ENCODE peak calls at places on chromosomes 12 and 14, in nine cellular contexts. W is NT2/D1, U is lung, N is astrocyte, X is neuronal stem cell, L is upper lobe of right lung, C is uterus, K is tibial artery, J is gastrocnemius medialis. H is an unnamed sample. For H3K4me1 and H3K9me3, the result is how much of the 10 kb centered on the place peaks cover.

GRCh38 chr14:75518625-75519024 is 3.6 kb upstream of the BATF start:
- DNase-seq in U (no peak), K (no peak), J (no peak), C (no peak), W (peak), X (no peak), N (no peak), L (no peak), H (no peak)

GRCh38 chr14:58882577-58883018 is 244.8 kb downstream of the DACT1 start:
- DNase-seq in U (no peak), K (no peak), N (peak), W (no peak), L (no peak), J (no peak), C (no peak), X (no peak), H (no peak)

GRCh38 chr12:10194160-10194559 is 15.3 kb downstream of the TMEM52B start:
- DNase-seq in X (no peak), N (no peak), K (no peak), U (no peak), C (no peak), J (no peak), W (no peak), L (no peak), H (no peak)

GRCh38 chr12:48796976-48797375 is 8.1 kb upstream of the ADCY6 start:
- DNase-seq in L (no peak), C (no peak), J (no peak), W (no peak), N (peak), U (no peak), X (no peak), K (no peak), H (no peak)

GRCh38 chr12:19885092-19885813 is 446.0 kb downstream of the AEBP2 start:
- DNase-seq in K (no peak), X (no peak), W (no peak), C (no peak), N (peak), L (no peak), J (no peak), U (no peak), H (no peak)

GRCh38 chr12:85865905-85866304 is 8.2 kb upstream of the NTS start:
- DNase-seq in U (no peak), L (no peak), C (no peak), K (no peak), W (no peak), N (peak), J (no peak), X (no peak), H (no peak)

GRCh38 chr12:131904346-131904745 is 9.9 kb downstream of the ULK1 start:
- DNase-seq in X (no peak), C (no peak), U (no peak), W (no peak), N (no peak), J (no peak), K (no peak), L (no peak), H (no peak)

GRCh38 chr14:90281261-90281660 is 24.9 kb downstream of the PSMC1 start:
- DNase-seq in N (peak), L (no peak), X (no peak), W (no peak), U (no peak), C (no peak), K (no peak), J (no peak), H (no peak)

GRCh38 chr12:64780531-64781373 is 21.5 kb upstream of the GNS start:
- DNase-seq in X (peak), U (peak), K (peak), J (no peak), L (peak), W (no peak), N (no peak), C (peak), H (no peak)

GRCh38 chr14:29668201-29668600 is 259.4 kb downstream of the PRKD1 start:
- DNase-seq in C (no peak), U (no peak), N (peak), L (no peak), X (no peak), J (no peak), K (no peak), W (no peak), H (no peak)

GRCh38 chr12:55929306-55929791 is 1.6 kb upstream of the DGKA start:
- DNase-seq in N (no peak), W (no peak), J (no peak), L (no peak), C (no peak), K (no peak), X (no peak), U (no peak), H (peak)

GRCh38 chr12:94592080-94592479 is 58.3 kb downstream of the TMCC3 start:
- DNase-seq in W (no peak), L (no peak), K (no peak), C (no peak), X (no peak), U (no peak), N (no peak), J (no peak), H (no peak)

GRCh38 chr14:42475289-42475688 is 868.6 kb downstream of the LRFN5 start:
- DNase-seq in C (no peak), K (no peak), W (no peak), J (no peak), U (no peak), L (no peak), N (no peak), X (no peak), H (no peak)

GRCh38 chr12:88111074-88111652 is 30.7 kb downstream of the CEP290 start:
- DNase-seq in J (no peak), C (no peak), U (no peak), W (peak), L (no peak), K (no peak), X (peak), N (peak), H (no peak)

GRCh38 chr14:93973607-93974006 is 2.8 kb downstream of the ASB2 start:
- DNase-seq in W (no peak), C (no peak), K (no peak), N (no peak), L (no peak), U (no peak), X (no peak), J (peak), H (no peak)

GRCh38 chr12:45543887-45544286 is 185.6 kb upstream of the ARID2 start:
- DNase-seq in N (peak), L (no peak), X (peak), J (peak), K (no peak), U (peak), C (peak), W (peak), H (peak)

GRCh38 chr14:104827173-104828055 is 26.5 kb downstream of the ZBTB42 start:
- DNase-seq in C (peak), X (peak), N (peak), J (no peak), U (peak), W (peak), L (peak), K (peak), H (peak)

GRCh38 chr12:3078086-3078820 is 1.1 kb downstream of the TSPAN9 start:
- DNase-seq in N (no peak), U (no peak), L (no peak), X (no peak), C (no peak), K (no peak), W (no peak), J (no peak), H (no peak)

GRCh38 chr14:90850487-90850886 is 34.3 kb upstream of the TTC7B start:
- DNase-seq in J (no peak), N (peak), X (no peak), C (peak), W (peak), L (no peak), K (no peak), U (no peak), H (no peak)

GRCh38 chr12:80936353-80936641 is 1.4 kb downstream of the LIN7A start:
- DNase-seq in W (no peak), K (no peak), J (no peak), U (no peak), N (no peak), X (no peak), C (no peak), L (no peak), H (no peak)

GRCh38 chr12:26919216-26919555 is 18.6 kb downstream of the INTS13 start:
- DNase-seq in X (no peak), W (no peak), J (no peak), L (no peak), U (no peak), N (no peak), C (no peak), K (no peak), H (no peak)

GRCh38 chr14:94132285-94132887 is 3.0 kb upstream of the IFI27L2 start:
- DNase-seq in J (no peak), X (peak), W (no peak), K (no peak), L (no peak), U (peak), C (peak), N (peak), H (peak)

GRCh38 chr12:19792028-19792427 is 352.7 kb downstream of the AEBP2 start:
- DNase-seq in U (no peak), K (no peak), J (no peak), X (no peak), N (no peak), C (no peak), W (no peak), L (no peak), H (no peak)

GRCh38 chr14:93042968-93043940 is 72.5 kb downstream of the ITPK1 start:
- DNase-seq in K (peak), U (peak), C (no peak), L (peak), J (peak), X (no peak), N (peak), W (no peak), H (no peak)

GRCh38 chr12:66190519-66191406 is 1.7 kb downstream of the IRAK3 start:
- DNase-seq in L (no peak), J (no peak), N (no peak), W (no peak), U (no peak), C (no peak), X (no peak), K (no peak), H (no peak)

GRCh38 chr12:42790761-42791151 is 201.2 kb upstream of the PRICKLE1 start:
- DNase-seq in N (peak), L (no peak), K (no peak), U (no peak), W (no peak), J (no peak), X (no peak), C (no peak), H (no peak)

GRCh38 chr12:10739157-10740118 is 16.3 kb upstream of the YBX3 start:
- DNase-seq in J (no peak), U (no peak), W (no peak), N (no peak), L (no peak), C (no peak), K (no peak), X (no peak), H (no peak)

GRCh38 chr12:2998789-2999264 is 39.6 kb downstream of the TEAD4 start:
- DNase-seq in N (peak), U (no peak), J (peak), K (peak), L (no peak), X (no peak), C (peak), W (peak), H (no peak)

GRCh38 chr12:46384451-46385301 is 12.1 kb upstream of the SLC38A2 start:
- DNase-seq in J (no peak), C (no peak), L (no peak), W (no peak), K (no peak), U (no peak), N (no peak), X (no peak), H (no peak)

GRCh38 chr12:112131686-112132085 is 6.3 kb downstream of the TRAFD1 start:
- DNase-seq in N (no peak), K (no peak), C (no peak), J (no peak), U (no peak), X (no peak), W (no peak), L (no peak), H (no peak)

GRCh38 chr12:16358896-16359295 is 11.5 kb downstream of the MGST1 start:
- DNase-seq in X (no peak), W (no peak), L (no peak), U (no peak), K (no peak), J (no peak), C (no peak), N (no peak), H (no peak)

DNA sequence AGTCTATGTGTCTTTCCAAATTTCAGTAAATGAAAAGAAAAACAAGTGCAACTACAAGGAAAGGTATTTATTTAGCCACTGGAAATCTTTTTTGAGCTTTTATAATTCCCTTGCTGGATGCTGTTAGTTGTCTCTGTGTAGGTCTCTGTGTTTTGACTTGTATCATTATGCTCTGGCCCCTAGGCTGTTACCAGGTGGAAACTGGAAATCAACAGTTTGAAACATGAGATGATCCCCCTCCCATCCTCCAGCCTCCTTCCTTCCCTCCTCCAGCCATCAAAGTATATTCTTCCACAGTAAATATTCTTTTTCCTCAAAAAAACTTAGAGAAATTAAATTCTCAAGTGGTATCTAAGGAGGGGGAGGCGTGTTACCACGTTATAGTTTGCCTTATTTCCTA is 948 bp upstream of the DCN start:
- DNase-seq in L (no peak), K (no peak), C (no peak), J (no peak), W (no peak), U (no peak), X (no peak), N (no peak), H (no peak)
- H3K4me3 ChIP-seq in L (no peak), K (no peak), C (peak), J (no peak), W (no peak), U (no peak), X (no peak), N (no peak), H (no peak)

GRCh38 chr14:103626150-103626850 is 2.7 kb upstream of the KLC1 start:
- DNase-seq in K (no peak), W (no peak), N (no peak), L (no peak), X (no peak), U (no peak), J (no peak), C (no peak), H (no peak)
- H3K4me1 ChIP-seq in K (under half), W (under half), N (under half), L (half or more), X (under half), U (under half), J (under half), C (under half), H (under half)

GRCh38 chr14:60658116-60658515 is 8.8 kb upstream of the SIX1 start:
- DNase-seq in X (no peak), W (no peak), L (no peak), C (no peak), J (no peak), U (no peak), K (no peak), N (no peak), H (no peak)

GRCh38 chr14:60657609-60657983 is 8.3 kb upstream of the SIX1 start:
- DNase-seq in W (no peak), K (no peak), X (peak), U (no peak), J (no peak), C (no peak), L (no peak), N (no peak), H (no peak)

GRCh38 chr14:60655898-60656754 is 6.8 kb upstream of the SIX1 start:
- DNase-seq in U (no peak), C (no peak), J (no peak), X (peak), K (no peak), L (no peak), W (no peak), N (no peak), H (no peak)

GRCh38 chr14:60655114-60655897 is 6.0 kb upstream of the SIX1 start:
- DNase-seq in C (no peak), L (no peak), N (no peak), K (no peak), W (no peak), U (no peak), X (peak), J (no peak), H (no peak)

GRCh38 chr14:60656755-60657608 is 7.7 kb upstream of the SIX1 start:
- DNase-seq in K (peak), C (no peak), X (peak), U (no peak), N (peak), L (peak), J (peak), W (no peak), H (no peak)
- H3K9me3 ChIP-seq in K (under half), C (under half), X (under half), U (under half), N (under half), L (under half), J (under half), W (under half), H (under half)

GRCh38 chr12:113929312-113929989 is 36.7 kb downstream of the RBM19 start:
- DNase-seq in C (no peak), L (no peak), W (no peak), J (no peak), K (no peak), X (no peak), N (no peak), U (no peak), H (no peak)
- H3K4me3 ChIP-seq in C (no peak), L (no peak), W (no peak), J (no peak), K (no peak), X (no peak), N (no peak), U (no peak), H (no peak)

DNA sequence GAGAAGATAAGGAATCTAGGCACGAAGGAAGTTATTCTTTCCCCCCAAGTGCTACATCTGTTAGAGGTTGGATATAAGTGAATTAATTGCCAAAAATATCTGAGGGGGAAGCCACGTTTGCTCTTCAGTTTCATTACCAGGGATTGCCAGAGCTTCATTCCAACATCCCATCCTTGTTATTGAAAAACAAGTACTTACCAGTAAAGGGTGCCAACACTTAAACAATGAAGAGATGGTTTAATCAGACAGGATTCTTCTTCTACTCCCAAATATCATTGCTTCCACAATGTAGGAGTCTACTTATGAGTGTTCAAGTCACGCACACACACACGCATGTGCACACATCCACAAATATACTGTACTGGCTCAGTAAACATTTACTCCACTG is 312.4 kb downstream of the RPAP3 start:
- DNase-seq in W (no peak), C (no peak), N (no peak), K (no peak), L (no peak), J (no peak), X (no peak), U (no peak), H (no peak)
- H3K4me1 ChIP-seq in W (under half), C (under half), N (under half), K (under half), L (under half), J (under half), X (under half), U (under half), H (half or more)

GRCh38 chr12:110568752-110569151 is 14.4 kb downstream of the PPTC7 start:
- DNase-seq in N (no peak), W (no peak), K (no peak), U (no peak), C (no peak), J (no peak), X (no peak), L (no peak), H (no peak)
- H3K9me3 ChIP-seq in N (under half), W (under half), K (under half), U (under half), C (under half), J (under half), X (under half), L (under half), H (under half)

GRCh38 chr12:105724651-105725050 is 394.2 kb downstream of the C12orf75 start:
- DNase-seq in L (no peak), W (no peak), X (no peak), K (no peak), C (no peak), N (peak), U (no peak), J (no peak), H (no peak)

GRCh38 chr12:105723534-105723933 is 393.0 kb downstream of the C12orf75 start:
- DNase-seq in K (no peak), U (no peak), X (no peak), J (no peak), N (no peak), W (no peak), L (no peak), C (no peak), H (no peak)

GRCh38 chr12:105721051-105721825 is 390.7 kb downstream of the C12orf75 start:
- DNase-seq in L (no peak), N (peak), J (no peak), K (no peak), X (no peak), U (no peak), C (no peak), W (peak), H (no peak)

GRCh38 chr12:105723066-105723465 is 392.6 kb downstream of the C12orf75 start:
- DNase-seq in C (no peak), U (no peak), N (no peak), X (no peak), L (no peak), J (no peak), K (no peak), W (no peak), H (no peak)

DNA sequence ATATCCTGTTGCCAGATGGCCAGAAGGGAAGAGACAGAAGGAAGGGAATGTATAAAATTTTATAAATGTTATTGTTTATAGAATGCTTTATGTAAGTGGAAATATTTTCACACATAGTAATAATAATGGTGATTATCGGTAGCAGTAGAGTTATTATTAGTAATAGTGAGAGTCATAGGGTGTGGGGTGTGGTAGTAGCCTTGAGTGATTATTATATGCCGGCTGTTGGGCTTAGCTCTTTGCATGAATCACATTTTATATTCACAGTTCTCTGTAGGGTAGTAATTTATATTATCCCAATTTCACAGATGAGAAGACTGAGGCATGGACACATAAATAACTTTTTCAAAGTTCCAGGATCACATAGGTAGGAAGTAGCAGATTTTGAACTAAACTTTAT is 391.4 kb downstream of the C12orf75 start:
- DNase-seq in C (no peak), L (no peak), K (no peak), U (no peak), X (no peak), W (no peak), J (no peak), N (no peak), H (no peak)
- H3K4me3 ChIP-seq in C (no peak), L (no peak), K (no peak), U (no peak), X (no peak), W (no peak), J (no peak), N (no peak), H (no peak)

DNA sequence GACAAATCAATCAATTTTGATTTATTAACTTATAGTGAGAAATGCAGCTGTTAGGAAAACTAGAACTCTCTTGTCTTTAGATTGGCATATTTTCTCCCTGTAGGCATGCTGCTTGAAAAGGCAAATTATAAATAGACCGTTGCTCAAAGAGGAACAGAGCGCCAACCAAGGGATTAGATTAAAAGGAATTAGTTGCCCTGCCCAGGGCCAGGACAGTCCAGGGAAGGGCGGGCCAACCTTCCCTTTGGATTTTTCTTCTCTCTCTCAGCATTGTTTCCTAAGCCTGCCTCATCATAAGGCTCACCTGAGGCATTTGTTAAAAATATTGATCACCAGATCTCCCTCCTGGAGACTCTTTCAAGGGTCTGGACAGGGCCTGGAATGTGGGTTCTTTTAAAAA is 8.6 kb downstream of the CIPC start:
- DNase-seq in C (no peak), L (no peak), X (no peak), K (no peak), U (no peak), N (no peak), W (no peak), J (peak), H (no peak)
- H3K4me1 ChIP-seq in C (under half), L (under half), X (under half), K (under half), U (under half), N (under half), W (under half), J (half or more), H (under half)

GRCh38 chr12:132972374-132972773 is 13.8 kb upstream of the ZNF26 start:
- DNase-seq in X (no peak), C (no peak), W (no peak), K (no peak), N (no peak), L (no peak), U (no peak), J (no peak), H (no peak)
- H3K9me3 ChIP-seq in X (under half), C (under half), W (under half), K (half or more), N (under half), L (under half), U (under half), J (under half), H (under half)

H was measured in CD8-positive, alpha-beta T cell.